ENCODE peak calls at places on chromosomes 1 and 21, in four cellular contexts. T, E, W and S are unnamed samples.
A peak's percentile ranks its signal among the peaks of the same experiment; 100 is the strongest.

GRCh38 chr1:220151454-220151853 is 57.5 kb downstream of the IARS2 start:
- DNase-seq in T (peak; percentile 62), E (no peak), W (no peak), S (no peak)

GRCh38 chr1:114130846-114131525 is 22.7 kb downstream of the SYT6 start:
- DNase-seq in T (no peak), E (no peak), W (no peak), S (peak; percentile 57)

GRCh38 chr1:113027008-113027407 is 46.0 kb upstream of the LRIG2 start:
- DNase-seq in T (no peak), E (no peak), W (no peak), S (no peak)

GRCh38 chr1:169779970-169780369 is 14.7 kb downstream of the METTL18 start:
- DNase-seq in T (no peak), E (no peak), W (peak; percentile 7), S (no peak)

GRCh38 chr1:231969078-231969477 is 342.5 kb downstream of the DISC1 start:
- DNase-seq in T (no peak), E (no peak), W (no peak), S (no peak)

GRCh38 chr1:168755800-168756418 is 26.9 kb upstream of the DPT start:
- DNase-seq in T (no peak), E (peak; percentile 62), W (no peak), S (no peak)

GRCh38 chr1:161958425-161958824 is 65.2 kb downstream of the OLFML2B start:
- DNase-seq in T (no peak), E (no peak), W (no peak), S (no peak)

GRCh38 chr1:21324368-21325137 is 34.3 kb upstream of the ECE1 start:
- DNase-seq in T (peak; percentile 88), E (peak; percentile 96), W (peak; percentile 77), S (peak; percentile 89)

GRCh38 chr1:31723828-31724359 is 20.1 kb upstream of the COL16A1 start:
- DNase-seq in T (peak; percentile 80), E (no peak), W (peak; percentile 33), S (peak; percentile 88)

GRCh38 chr1:95548211-95548610 is 314.2 kb downstream of the RWDD3 start:
- DNase-seq in T (no peak), E (no peak), W (no peak), S (no peak)

GRCh38 chr1:14924012-14924452 is 229.5 kb upstream of the TMEM51 start:
- DNase-seq in T (peak; percentile 81), E (peak; percentile 94), W (peak; percentile 70), S (peak; percentile 62)

GRCh38 chr1:9624081-9624480 is 27.4 kb upstream of the PIK3CD start:
- DNase-seq in T (no peak), E (no peak), W (no peak), S (no peak)

GRCh38 chr21:17427157-17427556 is 85.7 kb upstream of the CXADR start:
- DNase-seq in T (no peak), E (no peak), W (no peak), S (no peak)

GRCh38 chr1:241612533-241613505 is 27.4 kb downstream of the CHML start:
- DNase-seq in T (no peak), E (no peak), W (no peak), S (no peak)

GRCh38 chr1:44881011-44881632 is 38.1 kb upstream of the PTCH2 start:
- DNase-seq in T (no peak), E (no peak), W (no peak), S (no peak)

GRCh38 chr1:185279571-185279970 is 37.5 kb downstream of the IVNS1ABP start:
- DNase-seq in T (no peak), E (no peak), W (no peak), S (no peak)

GRCh38 chr1:161092621-161093028 is 3.3 kb upstream of the NECTIN4 start:
- DNase-seq in T (no peak), E (no peak), W (no peak), S (no peak)

GRCh38 chr1:7232441-7232840 is 447.2 kb downstream of the CAMTA1 start:
- DNase-seq in T (no peak), E (no peak), W (no peak), S (no peak)

GRCh38 chr1:22332795-22333499 is 118.7 kb upstream of the ZBTB40 start:
- DNase-seq in T (no peak), E (peak; percentile 35), W (peak; percentile 36), S (no peak)

GRCh38 chr1:90761781-90762589 is 44.9 kb upstream of the BARHL2 start:
- DNase-seq in T (no peak), E (no peak), W (no peak), S (no peak)

GRCh38 chr1:52706941-52707926 is 9.1 kb upstream of the COA7 start:
- DNase-seq in T (no peak), E (no peak), W (no peak), S (no peak)

GRCh38 chr1:165376041-165376810 is 19.7 kb upstream of the LMX1A start:
- DNase-seq in T (peak; percentile 91), E (peak; percentile 91), W (no peak), S (peak; percentile 39)

GRCh38 chr1:182085726-182086125 is 24.2 kb upstream of the ZNF648 start:
- DNase-seq in T (no peak), E (no peak), W (no peak), S (no peak)

GRCh38 chr1:26126321-26127084 is 14.9 kb downstream of the PDIK1L start:
- DNase-seq in T (no peak), E (no peak), W (no peak), S (peak; percentile 42)

GRCh38 chr1:2279882-2280281 is 51.8 kb downstream of the SKI start:
- DNase-seq in T (no peak), E (peak; percentile 62), W (no peak), S (no peak)

GRCh38 chr1:203281033-203281432 is 24.3 kb upstream of the BTG2 start:
- DNase-seq in T (no peak), E (no peak), W (peak; percentile 28), S (no peak)

GRCh38 chr1:203283597-203283996 is 21.7 kb upstream of the BTG2 start:
- DNase-seq in T (no peak), E (no peak), W (no peak), S (no peak)

GRCh38 chr1:203284411-203285208 is 20.7 kb upstream of the BTG2 start:
- DNase-seq in T (peak; percentile 21), E (no peak), W (no peak), S (no peak)

GRCh38 chr1:203281851-203282661 is 23.3 kb upstream of the BTG2 start:
- DNase-seq in T (no peak), E (no peak), W (no peak), S (no peak)

DNA sequence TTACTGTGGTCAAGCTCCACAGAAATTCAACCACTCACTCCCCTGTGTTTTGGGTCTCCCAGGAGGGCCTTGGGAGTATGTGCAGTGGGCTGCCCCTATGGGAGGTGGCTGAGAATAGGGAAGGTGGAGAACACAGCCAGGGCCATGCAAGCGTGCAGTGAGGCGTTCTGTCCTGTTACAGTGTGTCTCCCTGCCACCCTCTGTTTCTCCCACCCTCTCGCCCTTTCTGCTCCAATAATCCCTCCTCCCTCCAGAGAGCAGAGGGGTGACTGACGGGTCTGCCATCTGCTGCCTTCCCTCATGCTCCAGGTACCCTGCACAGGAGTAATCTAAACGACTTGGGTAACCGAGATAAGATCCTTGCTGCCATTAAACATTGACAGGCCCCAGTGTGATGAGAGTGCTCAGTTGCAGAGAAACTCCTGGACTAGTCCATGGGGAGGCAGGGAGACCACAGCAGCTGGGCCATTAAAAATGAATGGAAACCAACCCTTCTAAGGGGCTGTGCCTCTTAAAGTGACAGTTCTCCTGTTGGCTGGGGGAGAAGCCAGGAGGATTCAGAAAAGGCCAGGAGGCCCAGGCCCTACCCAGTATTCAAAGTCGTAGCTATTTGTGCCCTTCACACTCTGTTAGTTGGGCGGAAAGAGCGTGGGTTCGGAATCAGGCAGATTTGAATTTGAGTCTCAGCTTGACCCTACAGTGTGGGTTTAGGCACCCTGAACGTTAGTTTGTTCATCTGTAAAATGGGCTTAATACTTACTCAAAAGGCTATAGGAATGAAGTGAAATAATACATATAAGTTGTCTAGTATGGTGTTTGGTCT is 22.4 kb upstream of the BTG2 start:
- DNase-seq in T (no peak), E (no peak), W (no peak), S (no peak)
- H3K4me1 ChIP-seq in T (peaks cover 36% of the 10 kb centered on the region), E (peaks cover 45% of the 10 kb centered on the region), W (peaks cover 12% of the 10 kb centered on the region), S (peaks cover 8% of the 10 kb centered on the region)

DNA sequence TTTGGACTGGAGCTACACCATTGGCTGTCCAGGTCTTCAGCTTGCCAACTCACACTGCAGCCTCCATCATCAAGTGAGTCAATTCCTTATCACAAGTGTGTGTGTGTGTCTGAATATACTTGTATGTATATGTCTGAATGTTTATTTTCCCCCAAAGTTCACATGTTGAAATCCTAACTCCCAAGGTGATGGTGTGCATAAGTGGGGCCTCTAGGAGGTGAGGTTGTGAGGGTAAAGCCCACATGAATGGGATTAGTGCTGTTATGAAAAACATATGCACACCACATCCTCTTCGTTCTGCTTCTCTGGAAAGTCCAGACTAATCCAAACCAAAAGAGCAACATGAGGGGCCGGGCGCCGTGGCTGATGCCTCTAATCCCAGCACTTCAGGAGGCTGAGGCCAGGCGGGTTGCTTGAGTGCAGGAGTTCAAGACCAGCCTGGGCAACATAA is 48.7 kb upstream of the LBR start:
- DNase-seq in T (no peak), E (no peak), W (no peak), S (no peak)
- H3K4me1 ChIP-seq in T (peaks cover 6% of the 10 kb centered on the region), E (peaks cover 5% of the 10 kb centered on the region), W (peaks cover 8% of the 10 kb centered on the region), S (no peaks in the 10 kb centered on the region)

GRCh38 chr1:86521522-86521891 is 25.4 kb upstream of the CLCA4 start:
- DNase-seq in T (no peak), E (no peak), W (no peak), S (no peak)
- H3K4me1 ChIP-seq in T (no peaks in the 10 kb centered on the region), E (no peaks in the 10 kb centered on the region), W (no peaks in the 10 kb centered on the region), S (no peaks in the 10 kb centered on the region)

DNA sequence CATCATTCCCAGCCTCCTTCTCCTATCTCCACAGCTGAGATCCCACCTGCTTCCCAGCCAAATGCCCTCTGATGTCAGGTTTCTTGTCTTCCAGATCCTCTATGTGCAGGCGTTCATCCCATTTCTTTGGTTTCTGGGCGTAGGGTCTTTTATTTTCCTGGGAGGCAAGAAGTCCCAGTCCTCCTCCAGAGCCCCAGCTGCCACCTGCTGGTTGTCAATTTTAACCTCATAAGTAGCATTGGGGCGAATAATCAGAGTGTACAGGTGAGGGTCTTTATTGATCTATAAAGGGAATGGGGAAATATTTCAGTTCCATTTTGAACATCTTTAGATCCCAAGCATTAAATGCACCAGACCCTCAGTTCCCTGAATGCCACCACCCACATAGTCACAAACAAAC is 47.2 kb upstream of the EPS15 start:
- DNase-seq in T (no peak), E (no peak), W (no peak), S (no peak)
- H3K4me1 ChIP-seq in T (peaks cover 27% of the 10 kb centered on the region), E (no peaks in the 10 kb centered on the region), W (peaks cover 45% of the 10 kb centered on the region), S (peaks cover 7% of the 10 kb centered on the region)

GRCh38 chr1:214503553-214503952 is 47.8 kb downstream of the PTPN14 start:
- DNase-seq in T (no peak), E (no peak), W (no peak), S (no peak)
- H3K4me1 ChIP-seq in T (peaks cover 29% of the 10 kb centered on the region), E (no peaks in the 10 kb centered on the region), W (peaks cover 50% of the 10 kb centered on the region), S (peaks cover 54% of the 10 kb centered on the region)

GRCh38 chr21:31573217-31573616 is 86.3 kb upstream of the SOD1 start:
- DNase-seq in T (no peak), E (no peak), W (no peak), S (no peak)

GRCh38 chr21:31566061-31566460 is 93.4 kb upstream of the SOD1 start:
- DNase-seq in T (peak; percentile 53), E (no peak), W (no peak), S (no peak)

GRCh38 chr21:31566611-31567010 is 92.9 kb upstream of the SOD1 start:
- DNase-seq in T (no peak), E (no peak), W (no peak), S (no peak)

GRCh38 chr21:31571879-31572278 is 87.6 kb upstream of the SOD1 start:
- DNase-seq in T (no peak), E (no peak), W (no peak), S (no peak)

GRCh38 chr21:31570824-31571425 is 88.6 kb upstream of the SOD1 start:
- DNase-seq in T (no peak), E (no peak), W (no peak), S (no peak)
- H3K4me1 ChIP-seq in T (peaks cover 5% of the 10 kb centered on the region), E (no peaks in the 10 kb centered on the region), W (no peaks in the 10 kb centered on the region), S (no peaks in the 10 kb centered on the region)

GRCh38 chr1:227451062-227451461 is 112.3 kb upstream of the ZNF678 start:
- DNase-seq in T (no peak), E (no peak), W (no peak), S (no peak)
- H3K4me1 ChIP-seq in T (no peaks in the 10 kb centered on the region), E (no peaks in the 10 kb centered on the region), W (no peaks in the 10 kb centered on the region), S (peaks cover 10% of the 10 kb centered on the region)